ENCODE peak calls at places on chromosome 4, in eight cellular contexts. L is HCEC 1CT, Y is mucosa of gallbladder, B is amniotic stem cell, A is caudate nucleus, V is choroid plexus epithelial cell, W is activated T-helper 1 cell treated with Interleukin-2 at 50 U/mL for 16 hours, U is GM20000. T is an unnamed sample.

GRCh38 chr4:188107931-188108843 is 1.2 kb downstream of the TRIML2 start:
- DNase-seq in B (no peak), L (peak), A (no peak), W (no peak), V (peak), Y (no peak), U (no peak), T (no peak)

GRCh38 chr4:184942447-184943425 is 75.6 kb upstream of the HELT start:
- DNase-seq in B (no peak), A (no peak), L (no peak), Y (no peak), W (no peak), U (no peak), V (peak), T (no peak)

GRCh38 chr4:7771056-7771455 is 168.6 kb downstream of the AFAP1 start:
- DNase-seq in L (no peak), U (no peak), V (no peak), W (no peak), A (peak), B (no peak), Y (no peak), T (no peak)

GRCh38 chr4:90074322-90074886 is 52.8 kb upstream of the CCSER1 start:
- DNase-seq in W (no peak), B (no peak), L (no peak), U (no peak), Y (no peak), A (no peak), V (no peak), T (no peak)

GRCh38 chr4:84479663-84480062 is 19.4 kb downstream of the NKX6-1 start:
- DNase-seq in W (no peak), Y (no peak), A (no peak), V (no peak), B (no peak), U (no peak), L (no peak), T (no peak)

GRCh38 chr4:139599594-139600374 is 43.8 kb upstream of the SETD7 start:
- DNase-seq in Y (no peak), W (no peak), U (no peak), V (peak), L (peak), A (no peak), B (no peak), T (no peak)

GRCh38 chr4:176664964-176665363 is 127.8 kb downstream of the VEGFC start:
- DNase-seq in A (no peak), Y (no peak), L (no peak), B (no peak), U (no peak), V (no peak), W (no peak), T (no peak)

GRCh38 chr4:73693816-73694215 is 46.6 kb upstream of the CXCL8 start:
- DNase-seq in W (no peak), V (no peak), B (no peak), A (no peak), Y (no peak), L (no peak), U (no peak), T (no peak)

GRCh38 chr4:63620271-63620670 is 789.0 kb downstream of the TECRL start:
- DNase-seq in V (no peak), L (no peak), W (no peak), A (no peak), Y (no peak), B (no peak), U (no peak), T (no peak)

GRCh38 chr4:146342600-146343192 is 128.4 kb downstream of the REELD1 start:
- DNase-seq in A (no peak), W (no peak), B (peak), U (peak), L (peak), Y (no peak), V (peak), T (peak)

GRCh38 chr4:80295331-80295730 is 28.9 kb downstream of the FGF5 start:
- DNase-seq in L (no peak), W (no peak), U (no peak), V (no peak), Y (no peak), B (no peak), A (no peak), T (no peak)